ENCODE peak calls at places on chromosomes 1 and 21, in five cellular contexts. One of them, this sample, is unnamed.

GRCh38 chr1:227734546-227734857 is 600 bp downstream of the JMJD4 start:
- DNase-seq in NT2/D1: no peak
- DNase-seq in fibroblast of lung: no peak
- DNase-seq in GM23248: peak; percentile 26
- DNase-seq in endodermal cell: no peak
- DNase-seq in this sample: peak; percentile 57

GRCh38 chr1:25806418-25806817 is 6.4 kb downstream of the SELENON start:
- DNase-seq in GM23248: peak; percentile 78
- DNase-seq in endodermal cell: no peak
- DNase-seq in fibroblast of lung: peak; percentile 76
- DNase-seq in NT2/D1: no peak
- DNase-seq in this sample: no peak

GRCh38 chr1:12456979-12457378 is 161.0 kb downstream of the DHRS3 start:
- DNase-seq in fibroblast of lung: peak; percentile 95
- DNase-seq in GM23248: peak; percentile 75
- DNase-seq in endodermal cell: no peak
- DNase-seq in NT2/D1: no peak
- DNase-seq in this sample: no peak

GRCh38 chr1:23400324-23401110 is 24.0 kb downstream of the TCEA3 start:
- DNase-seq in GM23248: peak; percentile 62
- DNase-seq in fibroblast of lung: no peak
- DNase-seq in NT2/D1: no peak
- DNase-seq in endodermal cell: no peak
- DNase-seq in this sample: no peak

GRCh38 chr1:221336141-221336540 is 405.7 kb downstream of the DUSP10 start:
- DNase-seq in GM23248: peak; percentile 65
- DNase-seq in endodermal cell: no peak
- DNase-seq in NT2/D1: no peak
- DNase-seq in fibroblast of lung: peak; percentile 44
- DNase-seq in this sample: no peak

GRCh38 chr1:70429219-70429618 is 18.2 kb downstream of the CTH start:
- DNase-seq in NT2/D1: no peak
- DNase-seq in fibroblast of lung: peak; percentile 56
- DNase-seq in GM23248: peak; percentile 18
- DNase-seq in endodermal cell: no peak
- DNase-seq in this sample: no peak

GRCh38 chr1:203368624-203369451 is 17.9 kb upstream of the FMOD start:
- DNase-seq in NT2/D1: no peak
- DNase-seq in endodermal cell: no peak
- DNase-seq in fibroblast of lung: peak; percentile 5
- DNase-seq in GM23248: peak; percentile 87
- DNase-seq in this sample: no peak

GRCh38 chr1:232426801-232427200 is 203.1 kb downstream of the SIPA1L2 start:
- DNase-seq in endodermal cell: no peak
- DNase-seq in fibroblast of lung: peak; percentile 83
- DNase-seq in GM23248: no peak
- DNase-seq in NT2/D1: no peak
- DNase-seq in this sample: no peak

GRCh38 chr1:90558126-90558525 is 159.0 kb downstream of the BARHL2 start:
- DNase-seq in fibroblast of lung: no peak
- DNase-seq in GM23248: no peak
- DNase-seq in NT2/D1: no peak
- DNase-seq in endodermal cell: peak; percentile 55
- DNase-seq in this sample: no peak

GRCh38 chr1:184387069-184387870 is 441 bp downstream of the C1orf21 start:
- DNase-seq in endodermal cell: peak; percentile 82
- DNase-seq in GM23248: peak; percentile 63
- DNase-seq in NT2/D1: no peak
- DNase-seq in fibroblast of lung: peak; percentile 36
- DNase-seq in this sample: no peak

GRCh38 chr1:28509705-28510349 is 4.0 kb downstream of the RCC1 start:
- DNase-seq in endodermal cell: peak; percentile 67
- DNase-seq in GM23248: peak; percentile 38
- DNase-seq in NT2/D1: no peak
- DNase-seq in fibroblast of lung: peak; percentile 53
- DNase-seq in this sample: peak; percentile 83

GRCh38 chr1:76835203-76835602 is 32.1 kb upstream of the ST6GALNAC5 start:
- DNase-seq in fibroblast of lung: peak; percentile 80
- DNase-seq in NT2/D1: no peak
- DNase-seq in GM23248: peak; percentile 20
- DNase-seq in endodermal cell: no peak
- DNase-seq in this sample: no peak

GRCh38 chr1:8497196-8497878 is 179.4 kb downstream of the SLC45A1 start:
- DNase-seq in NT2/D1: no peak
- DNase-seq in GM23248: peak; percentile 84
- DNase-seq in endodermal cell: no peak
- DNase-seq in fibroblast of lung: no peak
- DNase-seq in this sample: peak; percentile 92

GRCh38 chr1:231626951-231627614 is 493 bp downstream of the DISC1 start:
- DNase-seq in GM23248: peak; percentile 50
- DNase-seq in NT2/D1: no peak
- DNase-seq in endodermal cell: peak; percentile 91
- DNase-seq in fibroblast of lung: peak; percentile 45
- DNase-seq in this sample: peak; percentile 66

GRCh38 chr1:226353698-226354525 is 44.9 kb upstream of the LIN9 start:
- DNase-seq in endodermal cell: no peak
- DNase-seq in NT2/D1: no peak
- DNase-seq in GM23248: no peak
- DNase-seq in fibroblast of lung: no peak
- DNase-seq in this sample: peak; percentile 95
- H3K4me3 ChIP-seq in endodermal cell: no peak overlapping the region
- H3K4me3 ChIP-seq in NT2/D1: no peak overlapping the region
- H3K4me3 ChIP-seq in GM23248: no peak overlapping the region
- H3K4me3 ChIP-seq in fibroblast of lung: no peak overlapping the region
- H3K4me3 ChIP-seq in this sample: peak overlapping the region; percentile 34

GRCh38 chr1:185971688-185972087 is 237.5 kb downstream of the HMCN1 start:
- DNase-seq in endodermal cell: no peak
- DNase-seq in GM23248: peak; percentile 74
- DNase-seq in fibroblast of lung: peak; percentile 97
- DNase-seq in NT2/D1: no peak
- DNase-seq in this sample: no peak

GRCh38 chr1:185972096-185972875 is 238.1 kb downstream of the HMCN1 start:
- DNase-seq in GM23248: peak; percentile 46
- DNase-seq in endodermal cell: no peak
- DNase-seq in fibroblast of lung: peak; percentile 74
- DNase-seq in NT2/D1: no peak
- DNase-seq in this sample: no peak

GRCh38 chr1:185969524-185969991 is 235.4 kb downstream of the HMCN1 start:
- DNase-seq in GM23248: peak; percentile 62
- DNase-seq in endodermal cell: no peak
- DNase-seq in fibroblast of lung: peak; percentile 74
- DNase-seq in NT2/D1: no peak
- DNase-seq in this sample: no peak

GRCh38 chr1:185974367-185974766 is 240.2 kb downstream of the HMCN1 start:
- DNase-seq in endodermal cell: no peak
- DNase-seq in GM23248: no peak
- DNase-seq in NT2/D1: no peak
- DNase-seq in fibroblast of lung: no peak
- DNase-seq in this sample: no peak

GRCh38 chr1:185973645-185974044 is 239.5 kb downstream of the HMCN1 start:
- DNase-seq in GM23248: peak; percentile 94
- DNase-seq in endodermal cell: no peak
- DNase-seq in NT2/D1: no peak
- DNase-seq in fibroblast of lung: peak; percentile 98
- DNase-seq in this sample: no peak
- H3K9ac ChIP-seq in GM23248: peak overlapping the region; percentile 4
- H3K9ac ChIP-seq in endodermal cell: no peak overlapping the region
- H3K9ac ChIP-seq in NT2/D1: no peak overlapping the region
- H3K9ac ChIP-seq in fibroblast of lung: no peak overlapping the region
- H3K9ac ChIP-seq in this sample: no peak overlapping the region

GRCh38 chr1:156703741-156704140 is 1.6 kb downstream of the CRABP2 start:
- DNase-seq in GM23248: peak; percentile 23
- DNase-seq in endodermal cell: peak; percentile 84
- DNase-seq in fibroblast of lung: no peak
- DNase-seq in NT2/D1: no peak
- DNase-seq in this sample: no peak
- H3K4me3 ChIP-seq in GM23248: peak overlapping the region; percentile 71
- H3K4me3 ChIP-seq in endodermal cell: peak overlapping the region; percentile 91
- H3K4me3 ChIP-seq in fibroblast of lung: peak overlapping the region; percentile 69
- H3K4me3 ChIP-seq in NT2/D1: peak overlapping the region; percentile 91
- H3K4me3 ChIP-seq in this sample: no peak overlapping the region

GRCh38 chr1:47818682-47819502 is 178.3 kb downstream of the TRABD2B start:
- DNase-seq in endodermal cell: no peak
- DNase-seq in NT2/D1: no peak
- DNase-seq in GM23248: no peak
- DNase-seq in fibroblast of lung: peak; percentile 3
- DNase-seq in this sample: no peak
- H3K9ac ChIP-seq in endodermal cell: no peak overlapping the region
- H3K9ac ChIP-seq in NT2/D1: no peak overlapping the region
- H3K9ac ChIP-seq in GM23248: no peak overlapping the region
- H3K9ac ChIP-seq in fibroblast of lung: no peak overlapping the region
- H3K9ac ChIP-seq in this sample: no peak overlapping the region

GRCh38 chr21:28991861-28992525 is 684 bp downstream of the LTN1 start:
- DNase-seq in NT2/D1: no peak
- DNase-seq in GM23248: peak; percentile 44
- DNase-seq in endodermal cell: peak; percentile 52
- DNase-seq in fibroblast of lung: no peak
- DNase-seq in this sample: peak; percentile 61

GRCh38 chr21:28993293-28993629 is 584 bp upstream of the LTN1 start:
- DNase-seq in fibroblast of lung: no peak
- DNase-seq in NT2/D1: no peak
- DNase-seq in endodermal cell: no peak
- DNase-seq in GM23248: no peak
- DNase-seq in this sample: no peak

GRCh38 chr21:28992526-28993292 is at the start of gene LTN1:
- DNase-seq in NT2/D1: peak; percentile 100
- DNase-seq in endodermal cell: peak; percentile 100
- DNase-seq in GM23248: peak; percentile 99
- DNase-seq in fibroblast of lung: peak; percentile 100
- DNase-seq in this sample: peak; percentile 100
- H3K4me3 ChIP-seq in NT2/D1: peak within 1 kb of the TSS; percentile 91
- H3K4me3 ChIP-seq in endodermal cell: peak within 1 kb of the TSS; percentile 96
- H3K4me3 ChIP-seq in GM23248: peak within 1 kb of the TSS; percentile 88
- H3K4me3 ChIP-seq in fibroblast of lung: peak within 1 kb of the TSS; percentile 99
- H3K4me3 ChIP-seq in this sample: peak within 1 kb of the TSS; percentile 80

GRCh38 chr1:206660136-206660535 is 24.6 kb upstream of the MAPKAPK2 start:
- DNase-seq in NT2/D1: no peak
- DNase-seq in endodermal cell: no peak
- DNase-seq in GM23248: no peak
- DNase-seq in fibroblast of lung: no peak
- DNase-seq in this sample: no peak

GRCh38 chr1:206663832-206664652 is 20.7 kb upstream of the MAPKAPK2 start:
- DNase-seq in fibroblast of lung: peak; percentile 42
- DNase-seq in NT2/D1: peak; percentile 86
- DNase-seq in GM23248: peak; percentile 66
- DNase-seq in endodermal cell: peak; percentile 94
- DNase-seq in this sample: peak; percentile 88

GRCh38 chr1:206662396-206663092 is 22.2 kb upstream of the MAPKAPK2 start:
- DNase-seq in GM23248: no peak
- DNase-seq in endodermal cell: no peak
- DNase-seq in NT2/D1: no peak
- DNase-seq in fibroblast of lung: no peak
- DNase-seq in this sample: no peak

GRCh38 chr1:206658981-206659273 is 23.6 kb downstream of the DYRK3 start:
- DNase-seq in NT2/D1: no peak
- DNase-seq in endodermal cell: no peak
- DNase-seq in GM23248: no peak
- DNase-seq in fibroblast of lung: no peak
- DNase-seq in this sample: no peak

DNA sequence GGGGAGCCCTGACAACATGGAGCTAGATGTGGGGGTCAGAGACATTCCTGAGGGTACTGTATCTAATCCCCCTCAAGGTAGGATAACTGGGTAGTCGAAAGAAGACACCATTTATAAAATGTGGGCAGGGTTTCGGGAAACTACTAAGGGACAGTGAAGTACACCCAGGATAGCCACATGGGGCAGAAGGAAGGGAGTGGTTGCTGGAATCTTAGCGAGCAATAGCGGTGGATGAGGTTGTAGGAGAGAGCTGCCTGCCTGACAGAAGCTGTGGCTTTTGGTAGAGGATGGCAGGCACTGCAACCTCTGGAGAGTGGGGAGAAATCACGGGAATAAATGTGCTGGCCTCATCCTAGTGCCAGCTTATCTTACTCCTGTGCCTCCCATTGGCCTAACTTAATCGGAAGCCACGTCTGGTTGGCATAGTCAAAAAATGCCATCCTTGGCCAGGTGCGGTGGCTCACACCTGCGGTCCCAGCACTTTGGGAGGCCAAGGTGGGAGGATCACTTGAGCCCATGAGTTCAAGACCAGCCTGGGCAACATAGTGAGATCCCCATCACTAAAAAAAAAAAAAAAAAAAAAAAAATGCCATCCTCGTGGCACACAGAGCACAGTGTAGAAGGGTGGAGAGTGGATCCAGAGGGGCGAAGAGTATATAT is 23.4 kb upstream of the MAPKAPK2 start:
- DNase-seq in endodermal cell: no peak
- DNase-seq in NT2/D1: no peak
- DNase-seq in GM23248: no peak
- DNase-seq in fibroblast of lung: no peak
- DNase-seq in this sample: no peak
- H3K9ac ChIP-seq in endodermal cell: no peak overlapping the region
- H3K9ac ChIP-seq in NT2/D1: no peak overlapping the region
- H3K9ac ChIP-seq in GM23248: no peak overlapping the region
- H3K9ac ChIP-seq in fibroblast of lung: no peak overlapping the region
- H3K9ac ChIP-seq in this sample: no peak overlapping the region